ENCODE peak calls at places on chromosomes 11 and 22, in nine cellular contexts. G is OCI-LY7, U is HFFc6, C is activated T-cell treated with anti-CD3 and anti-CD28 coated beads for 1 hour, D is GM12865, E is adrenal gland, K is amniotic stem cell, L is sciatic nerve, Q is tibial nerve. J is an unnamed sample.

GRCh38 chr11:59845399-59845798 is at the start of gene CBLIF:
- DNase-seq in D (no peak), E (no peak), U (no peak), G (no peak), Q (no peak), C (no peak), L (no peak), K (no peak), J (no peak)

GRCh38 chr11:66226111-66226510 is 42.3 kb upstream of the RAB1B start:
- DNase-seq in Q (no peak), D (no peak), G (no peak), E (no peak), C (no peak), L (no peak), U (no peak), K (no peak), J (no peak)

GRCh38 chr22:19981961-19982920 is 34.4 kb downstream of the ARVCF start:
- DNase-seq in C (no peak), Q (no peak), K (no peak), L (no peak), E (no peak), D (no peak), G (no peak), U (no peak), J (no peak)

GRCh38 chr11:102293873-102294601 is 23.2 kb upstream of the BIRC3 start:
- DNase-seq in D (peak; percentile 84), Q (no peak), G (peak; percentile 86), E (no peak), U (peak; percentile 53), K (no peak), L (no peak), C (no peak), J (no peak)

GRCh38 chr11:64722141-64723050 is 601 bp downstream of the NRXN2 start:
- DNase-seq in Q (no peak), U (no peak), G (no peak), K (no peak), C (no peak), E (no peak), L (no peak), D (no peak), J (no peak)

GRCh38 chr11:87030458-87031054 is 7.2 kb upstream of the TMEM135 start:
- DNase-seq in U (no peak), D (peak; percentile 10), K (no peak), Q (no peak), E (no peak), G (no peak), L (no peak), C (no peak), J (no peak)

GRCh38 chr11:3022300-3022967 is 30.3 kb upstream of the NAP1L4 start:
- DNase-seq in Q (no peak), D (peak; percentile 60), E (no peak), L (no peak), G (peak; percentile 12), C (no peak), K (no peak), U (peak; percentile 58), J (no peak)

GRCh38 chr11:44471603-44472002 is 93.9 kb upstream of the CD82 start:
- DNase-seq in C (no peak), K (no peak), Q (no peak), L (no peak), D (no peak), G (no peak), U (no peak), E (no peak), J (no peak)

GRCh38 chr11:112656772-112657428 is 304.3 kb upstream of the NCAM1 start:
- DNase-seq in G (no peak), U (peak; percentile 67), K (no peak), Q (no peak), C (no peak), L (no peak), E (no peak), D (peak; percentile 42), J (peak; percentile 89)

GRCh38 chr22:46686221-46686872 is 51.7 kb downstream of the CERK start:
- DNase-seq in K (no peak), G (no peak), C (no peak), Q (no peak), D (no peak), U (no peak), E (peak; percentile 81), L (no peak), J (no peak)

GRCh38 chr11:119338318-119338890 is 2.3 kb downstream of the C1QTNF5 start:
- DNase-seq in Q (peak; percentile 52), L (peak; percentile 84), U (peak; percentile 52), K (peak; percentile 29), D (peak; percentile 71), G (peak; percentile 79), C (peak; percentile 54), E (peak; percentile 77), J (no peak)

GRCh38 chr11:130478881-130479280 is 30.4 kb downstream of the ADAMTS15 start:
- DNase-seq in L (no peak), C (no peak), G (no peak), E (no peak), Q (no peak), K (no peak), U (no peak), D (no peak), J (no peak)

GRCh38 chr22:46737105-46737975 is 712 bp downstream of the CERK start:
- DNase-seq in U (no peak), D (peak; percentile 78), K (no peak), C (peak; percentile 17), G (peak; percentile 69), E (no peak), L (no peak), Q (no peak), J (no peak)

GRCh38 chr11:70158201-70158600 is 44.9 kb upstream of the FADD start:
- DNase-seq in K (no peak), U (peak; percentile 1), E (no peak), D (no peak), C (no peak), Q (no peak), G (no peak), L (no peak), J (no peak)

GRCh38 chr11:32920570-32920969 is 28.0 kb downstream of the QSER1 start:
- DNase-seq in L (no peak), U (no peak), K (no peak), C (no peak), E (no peak), G (no peak), D (no peak), Q (no peak), J (no peak)

GRCh38 chr22:36224245-36224644 is 15.1 kb downstream of the APOL2 start:
- DNase-seq in Q (no peak), G (no peak), L (no peak), E (no peak), C (no peak), U (no peak), K (no peak), D (no peak), J (no peak)

GRCh38 chr11:133618500-133618899 is 86.2 kb upstream of the OPCML start:
- DNase-seq in G (no peak), D (no peak), U (no peak), Q (no peak), K (no peak), L (no peak), E (no peak), C (no peak), J (peak; percentile 42)

GRCh38 chr11:125901872-125902271 is 1.1 kb downstream of the PUS3 start:
- DNase-seq in E (no peak), G (no peak), L (no peak), D (no peak), U (no peak), K (no peak), C (no peak), Q (no peak), J (no peak)

GRCh38 chr22:20403779-20404140 is 9.8 kb downstream of the ZNF74 start:
- DNase-seq in L (no peak), G (no peak), K (no peak), D (no peak), E (no peak), Q (no peak), U (no peak), C (no peak), J (no peak)

GRCh38 chr11:114154271-114155047 is 94.9 kb downstream of the ZBTB16 start:
- DNase-seq in U (no peak), D (no peak), C (no peak), G (no peak), Q (peak; percentile 59), L (no peak), K (no peak), E (peak; percentile 50), J (no peak)

GRCh38 chr11:10742460-10743208 is 8.4 kb upstream of the CTR9 start:
- DNase-seq in D (no peak), E (no peak), L (no peak), U (peak; percentile 85), Q (no peak), C (peak; percentile 9), K (peak; percentile 48), G (no peak), J (no peak)

GRCh38 chr11:71240865-71241691 is 11.3 kb downstream of the SHANK2 start:
- DNase-seq in D (peak; percentile 26), E (peak; percentile 29), K (peak; percentile 56), C (no peak), U (peak; percentile 73), L (no peak), G (no peak), Q (peak; percentile 24), J (no peak)

GRCh38 chr11:59601788-59602187 is 13.8 kb downstream of the OSBP start:
- DNase-seq in Q (no peak), L (no peak), D (no peak), K (no peak), E (peak; percentile 47), C (no peak), U (no peak), G (no peak), J (no peak)

GRCh38 chr11:125167292-125167953 is 2.9 kb downstream of the PKNOX2 start:
- DNase-seq in D (no peak), C (no peak), L (peak; percentile 72), Q (no peak), G (no peak), K (no peak), E (no peak), U (no peak), J (no peak)

GRCh38 chr22:44289429-44290171 is 23.2 kb downstream of the SHISAL1 start:
- DNase-seq in Q (no peak), G (no peak), U (no peak), L (no peak), E (no peak), C (no peak), K (no peak), D (no peak), J (no peak)